ENCODE peak calls at places on chromosomes 4 and X, in eight cellular contexts. P is activated effector memory CD4-positive, alpha-beta T cell treated with Interleukin-2 at 50 U/mL for 16 hours; A is stimulated activated CD4-positive, alpha-beta T cell treated with anti-CD3 and anti-CD28 coated beads, Interleukin-1b, Interleukin-23, amount 100 ng/mL, for 24 hours; H is sigmoid colon; R is mammary epithelial cell; L is DMS 273 treated with DMSO at 0.1 percent for 48 hours; N is tibial artery; F is CD8-positive, alpha-beta T cell. J is an unnamed sample.

GRCh38 chr4:90792689-90793088 is 665.5 kb downstream of the CCSER1 start:
- DNase-seq in L (no peak), H (no peak), P (no peak), F (no peak), A (no peak), N (no peak), R (no peak), J (no peak)

GRCh38 chrX:49030283-49030682 is 12.9 kb downstream of the TFE3 start:
- DNase-seq in P (no peak), H (no peak), F (no peak), N (no peak), A (no peak), L (no peak), R (no peak), J (no peak)

GRCh38 chrX:47156611-47157520 is 11.8 kb downstream of the RBM10 start:
- DNase-seq in N (no peak), H (peak; percentile 55), R (no peak), A (no peak), F (no peak), P (no peak), L (no peak), J (no peak)

GRCh38 chr4:146916479-146917076 is 29.1 kb downstream of the TTC29 start:
- DNase-seq in F (no peak), H (no peak), R (peak; percentile 3), L (no peak), N (no peak), P (no peak), A (peak; percentile 3), J (peak; percentile 64)

GRCh38 chrX:107674480-107675364 is 46.4 kb downstream of the PRPS1 start:
- DNase-seq in H (peak; percentile 95), P (no peak), R (peak; percentile 63), N (peak; percentile 88), F (no peak), A (no peak), L (peak; percentile 61), J (no peak)

GRCh38 chr4:14225683-14226207 is 598.2 kb upstream of the BOD1L1 start:
- DNase-seq in R (no peak), L (no peak), F (no peak), P (no peak), H (no peak), N (no peak), A (no peak), J (no peak)

GRCh38 chrX:110407910-110408545 is 49.4 kb downstream of the RTL9 start:
- DNase-seq in L (no peak), N (no peak), R (peak; percentile 63), H (no peak), P (peak; percentile 0), A (peak; percentile 6), F (no peak), J (peak; percentile 70)

GRCh38 chr4:88623097-88623496 is 30.8 kb downstream of the HERC3 start:
- DNase-seq in F (no peak), A (no peak), L (no peak), H (no peak), P (no peak), N (no peak), R (peak; percentile 98), J (no peak)

GRCh38 chrX:119758682-119759332 is 419 bp downstream of the SOWAHD start:
- DNase-seq in P (peak; percentile 2), F (no peak), R (peak; percentile 37), H (no peak), A (no peak), N (no peak), L (no peak), J (peak; percentile 7)

GRCh38 chr4:102263024-102263787 is 82.1 kb downstream of the SLC39A8 start:
- DNase-seq in F (no peak), R (peak; percentile 70), H (no peak), A (no peak), P (no peak), L (peak; percentile 40), N (no peak), J (peak; percentile 68)

GRCh38 chr4:43271946-43272345 is 379.4 kb downstream of the GRXCR1 start:
- DNase-seq in A (no peak), H (no peak), L (no peak), F (no peak), P (no peak), N (no peak), R (peak; percentile 23), J (no peak)

GRCh38 chrX:41333744-41333993 is 293 bp upstream of the DDX3X start:
- DNase-seq in N (peak; percentile 51), P (no peak), R (no peak), A (peak; percentile 47), H (peak; percentile 94), L (peak; percentile 97), F (no peak), J (peak; percentile 93)

GRCh38 chrX:9829308-9830267 is 43.4 kb downstream of the SHROOM2 start:
- DNase-seq in L (no peak), H (no peak), A (peak; percentile 20), F (no peak), R (peak; percentile 92), P (no peak), N (no peak), J (no peak)

GRCh38 chrX:40098264-40099045 is 697 bp upstream of the BCOR start:
- DNase-seq in L (no peak), F (peak; percentile 33), P (peak; percentile 38), R (peak; percentile 47), H (no peak), N (no peak), A (no peak), J (peak; percentile 63)

GRCh38 chrX:23383411-23383810 is 48.8 kb downstream of the PTCHD1 start:
- DNase-seq in P (no peak), F (no peak), H (no peak), N (no peak), R (no peak), A (no peak), L (no peak), J (no peak)

GRCh38 chrX:50049228-50049627 is 126.8 kb downstream of the CLCN5 start:
- DNase-seq in F (no peak), H (no peak), P (no peak), R (peak; percentile 37), L (no peak), N (no peak), A (no peak), J (no peak)

GRCh38 chrX:36957425-36958328 is 50.5 kb upstream of the FAM47C start:
- DNase-seq in H (no peak), N (no peak), L (no peak), R (no peak), A (no peak), P (no peak), F (no peak), J (peak; percentile 3)

GRCh38 chr4:184342167-184342856 is 124.6 kb upstream of the ENPP6 start:
- DNase-seq in R (no peak), N (no peak), P (no peak), A (no peak), H (no peak), F (no peak), L (no peak), J (no peak)

GRCh38 chr4:122293374-122294365 is 85.1 kb upstream of the ADAD1 start:
- DNase-seq in A (no peak), R (no peak), F (no peak), L (peak; percentile 33), N (no peak), H (no peak), P (no peak), J (no peak)

GRCh38 chrX:22629105-22629725 is 356.5 kb downstream of the CBLL2 start:
- DNase-seq in L (no peak), H (no peak), N (no peak), R (peak; percentile 65), A (no peak), P (no peak), F (no peak), J (peak; percentile 73)

GRCh38 chrX:120365320-120365719 is 3.4 kb downstream of the ATP1B4 start:
- DNase-seq in P (peak; percentile 22), A (no peak), R (no peak), H (no peak), N (peak; percentile 20), L (no peak), F (peak; percentile 6), J (peak; percentile 16)

J was measured in lung microvascular endothelial cell.